ENCODE peak calls at places on chromosome 15, in four cellular contexts. One of them, this sample, is unnamed.

GRCh38 chr15:98648654-98649537 is 557 bp downstream of the IGF1R start:
- DNase-seq in mesendoderm: peak
- DNase-seq in IMR-90: peak
- DNase-seq in H1: no peak
- DNase-seq in this sample: no peak

GRCh38 chr15:45842151-45842550 is 207.3 kb downstream of the SQOR start:
- DNase-seq in mesendoderm: no peak
- DNase-seq in IMR-90: no peak
- DNase-seq in H1: no peak
- DNase-seq in this sample: no peak

GRCh38 chr15:77596821-77597803 is 35.6 kb downstream of the LINGO1 start:
- DNase-seq in mesendoderm: peak
- DNase-seq in IMR-90: no peak
- DNase-seq in H1: no peak
- DNase-seq in this sample: no peak

GRCh38 chr15:35111861-35112260 is 26.8 kb upstream of the NANOGP8 start:
- DNase-seq in mesendoderm: no peak
- DNase-seq in IMR-90: no peak
- DNase-seq in H1: no peak
- DNase-seq in this sample: no peak

GRCh38 chr15:68487087-68487843 is 55.3 kb upstream of the ITGA11 start:
- DNase-seq in mesendoderm: no peak
- DNase-seq in IMR-90: peak
- DNase-seq in H1: no peak
- DNase-seq in this sample: no peak

GRCh38 chr15:66789029-66790025 is 87.3 kb downstream of the SMAD6 start:
- DNase-seq in mesendoderm: peak
- DNase-seq in IMR-90: peak
- DNase-seq in H1: no peak
- DNase-seq in this sample: peak

GRCh38 chr15:96720656-96721055 is 390.2 kb downstream of the NR2F2 start:
- DNase-seq in mesendoderm: no peak
- DNase-seq in IMR-90: no peak
- DNase-seq in H1: no peak
- DNase-seq in this sample: no peak

GRCh38 chr15:32979710-32980109 is 214.8 kb downstream of the FMN1 start:
- DNase-seq in mesendoderm: no peak
- DNase-seq in IMR-90: peak
- DNase-seq in H1: no peak
- DNase-seq in this sample: no peak

GRCh38 chr15:48025118-48025517 is 95.7 kb upstream of the SLC24A5 start:
- DNase-seq in mesendoderm: peak
- DNase-seq in IMR-90: peak
- DNase-seq in H1: no peak
- DNase-seq in this sample: no peak

GRCh38 chr15:36970522-36970921 is 129.8 kb downstream of the MEIS2 start:
- DNase-seq in mesendoderm: no peak
- DNase-seq in IMR-90: no peak
- DNase-seq in H1: no peak
- DNase-seq in this sample: no peak

GRCh38 chr15:52217186-52217585 is 26.0 kb upstream of the GNB5 start:
- DNase-seq in mesendoderm: peak
- DNase-seq in IMR-90: no peak
- DNase-seq in H1: peak
- DNase-seq in this sample: peak

GRCh38 chr15:92151741-92152140 is 241.9 kb upstream of the ST8SIA2 start:
- DNase-seq in mesendoderm: no peak
- DNase-seq in IMR-90: no peak
- DNase-seq in H1: no peak
- DNase-seq in this sample: no peak
- H4K5ac ChIP-seq in mesendoderm: no peak
- H4K5ac ChIP-seq in IMR-90: no peak
- H4K5ac ChIP-seq in H1: no peak
- H4K5ac ChIP-seq in this sample: no peak

DNA sequence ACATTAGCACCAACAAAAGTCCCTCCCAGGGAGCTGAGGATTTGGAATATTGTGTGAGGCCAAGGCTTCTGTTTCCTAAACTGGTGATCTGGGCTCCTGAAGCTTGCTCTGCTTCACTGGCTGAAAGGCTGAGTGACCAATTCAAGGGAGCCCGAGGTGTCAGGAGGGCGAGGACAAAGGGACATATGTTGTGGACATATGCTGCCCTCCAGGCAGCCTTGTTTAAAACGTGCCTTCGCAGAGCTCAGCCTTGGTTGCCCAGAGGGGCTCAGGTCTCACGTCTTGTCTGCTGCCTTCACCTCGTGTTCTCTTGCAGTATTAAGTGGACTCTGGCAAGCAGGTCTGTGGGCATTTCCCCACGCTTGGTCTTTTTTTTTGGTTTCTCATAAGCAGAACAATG is 7.0 kb downstream of the SLCO3A1 start:
- DNase-seq in mesendoderm: no peak
- DNase-seq in IMR-90: no peak
- DNase-seq in H1: no peak
- DNase-seq in this sample: no peak
- H3K9ac ChIP-seq in mesendoderm: no peak
- H3K9ac ChIP-seq in IMR-90: no peak
- H3K9ac ChIP-seq in H1: no peak
- H3K9ac ChIP-seq in this sample: no peak

GRCh38 chr15:27449041-27449440 is 478.1 kb downstream of the GABRG3 start:
- DNase-seq in mesendoderm: peak
- DNase-seq in IMR-90: no peak
- DNase-seq in H1: no peak
- DNase-seq in this sample: no peak

GRCh38 chr15:27448234-27448633 is 477.3 kb downstream of the GABRG3 start:
- DNase-seq in mesendoderm: no peak
- DNase-seq in IMR-90: no peak
- DNase-seq in H1: no peak
- DNase-seq in this sample: no peak

GRCh38 chr15:27454281-27455060 is 483.5 kb downstream of the GABRG3 start:
- DNase-seq in mesendoderm: no peak
- DNase-seq in IMR-90: peak
- DNase-seq in H1: no peak
- DNase-seq in this sample: no peak

DNA sequence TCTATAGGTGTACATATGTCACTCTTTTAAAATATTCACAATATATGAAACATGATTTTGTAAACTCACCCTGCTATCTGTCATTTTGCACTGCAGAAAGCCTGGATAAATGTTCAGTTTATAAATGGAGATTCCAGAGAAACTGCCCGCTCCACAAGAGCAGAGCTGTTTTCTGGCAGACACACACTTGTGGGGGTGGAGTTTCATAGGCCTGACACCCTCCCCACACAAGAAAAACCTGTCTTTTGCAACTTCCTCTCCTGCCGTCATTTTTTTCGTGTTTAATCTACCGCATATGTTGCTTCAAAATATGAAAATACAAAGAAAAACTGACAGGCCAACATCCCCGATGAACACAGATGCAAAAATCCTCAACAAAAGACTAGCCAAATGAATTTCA is 479.0 kb downstream of the GABRG3 start:
- DNase-seq in mesendoderm: no peak
- DNase-seq in IMR-90: no peak
- DNase-seq in H1: no peak
- DNase-seq in this sample: no peak
- H4K5ac ChIP-seq in mesendoderm: no peak
- H4K5ac ChIP-seq in IMR-90: no peak
- H4K5ac ChIP-seq in H1: no peak
- H4K5ac ChIP-seq in this sample: no peak

DNA sequence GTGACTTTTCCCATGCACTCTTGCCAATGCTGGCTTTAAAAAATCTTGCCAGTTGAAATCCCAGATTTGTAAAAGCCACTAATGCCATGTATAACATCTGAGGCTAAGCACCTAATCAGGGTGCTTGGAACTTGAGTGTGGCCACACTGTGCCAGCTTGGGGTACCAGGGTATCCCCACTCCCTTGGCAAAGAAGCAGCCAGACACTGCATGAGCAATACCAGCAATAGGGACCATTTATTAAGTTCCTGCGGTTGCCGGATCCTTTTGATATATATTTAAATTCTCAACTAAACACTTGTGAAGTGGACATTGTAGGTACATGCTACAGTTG is 2.2 kb upstream of the RHCG start:
- DNase-seq in mesendoderm: no peak
- DNase-seq in IMR-90: no peak
- DNase-seq in H1: no peak
- DNase-seq in this sample: no peak
- H3K9ac ChIP-seq in mesendoderm: no peak
- H3K9ac ChIP-seq in IMR-90: no peak
- H3K9ac ChIP-seq in H1: no peak
- H3K9ac ChIP-seq in this sample: no peak